ENCODE peak calls at places on chromosomes 11 and 22, in six cellular contexts. D is PC-9, O is left lung, C is ovary, U is stomach, M is sigmoid colon. J is an unnamed sample.

GRCh38 chr11:2447253-2447950 is 2.6 kb downstream of the KCNQ1 start:
- DNase-seq in O (peak; percentile 72), M (no peak), U (no peak), C (peak; percentile 9), D (no peak), J (no peak)

GRCh38 chr11:68659158-68659921 is 25.0 kb upstream of the GAL start:
- DNase-seq in D (peak; percentile 66), C (peak; percentile 89), O (peak; percentile 57), M (peak; percentile 78), U (no peak), J (no peak)

GRCh38 chr11:58674609-58675008 is 52.1 kb downstream of the CNTF start:
- DNase-seq in M (no peak), O (peak; percentile 35), C (no peak), U (peak; percentile 63), D (no peak), J (no peak)

GRCh38 chr11:77103319-77103718 is 679 bp downstream of the OMP start:
- DNase-seq in M (no peak), C (no peak), U (no peak), D (no peak), O (no peak), J (no peak)

GRCh38 chr11:76706667-76707066 is 36.1 kb upstream of the LRRC32 start:
- DNase-seq in M (no peak), O (no peak), C (no peak), U (no peak), D (no peak), J (no peak)

GRCh38 chr22:24436553-24436952 is 9.2 kb downstream of the ADORA2A start:
- DNase-seq in D (no peak), C (no peak), M (no peak), O (peak; percentile 43), U (no peak), J (no peak)

GRCh38 chr22:30426395-30427353 is 1.1 kb downstream of the MTFP1 start:
- DNase-seq in D (peak; percentile 90), U (peak; percentile 92), O (peak; percentile 91), M (peak; percentile 84), C (peak; percentile 72), J (peak; percentile 79)

GRCh38 chr11:8283510-8284272 is 20.0 kb upstream of the LMO1 start:
- DNase-seq in M (peak; percentile 54), O (peak; percentile 74), D (no peak), C (no peak), U (no peak), J (no peak)

GRCh38 chr22:26597480-26597879 is 7.5 kb upstream of the TPST2 start:
- DNase-seq in D (no peak), C (no peak), U (no peak), O (no peak), M (no peak), J (no peak)

GRCh38 chr11:41431784-41432183 is 27.7 kb downstream of the LRRC4C start:
- DNase-seq in D (no peak), C (no peak), O (no peak), M (no peak), U (no peak), J (no peak)
- TF ChIP-seq CTCF in D (peak; percentile 42), C (no peak), O (peak; percentile 22), M (no peak), U (no peak), J (no peak)

GRCh38 chr11:19739872-19740271 is 27.2 kb downstream of the NAV2 start:
- DNase-seq in U (no peak), O (no peak), D (no peak), C (no peak), M (peak; percentile 83), J (no peak)
- TF ChIP-seq CTCF in U (no peak), O (no peak), D (no peak), C (no peak), M (no peak), J (no peak)

DNA sequence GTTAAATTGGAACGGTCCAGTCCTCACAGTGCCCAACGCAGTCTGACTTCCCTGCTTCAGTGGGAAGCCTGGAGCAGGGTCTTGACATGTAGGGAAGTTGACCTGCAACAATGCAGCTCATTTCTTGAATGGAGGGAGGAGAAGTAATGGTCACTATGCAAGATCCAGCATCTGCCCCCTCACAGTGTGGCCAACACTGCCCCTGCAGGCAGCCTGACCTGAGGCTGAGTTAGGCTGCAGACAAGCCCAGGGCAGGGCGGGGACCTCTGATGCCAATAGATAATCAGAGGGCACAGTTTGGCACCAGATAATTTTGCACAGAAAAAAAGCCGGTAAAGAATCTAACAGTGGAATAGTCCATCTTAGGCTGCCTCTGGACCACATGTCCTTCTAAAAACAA is 182.3 kb downstream of the DSCAML1 start:
- DNase-seq in U (no peak), C (no peak), D (no peak), O (no peak), M (peak; percentile 11), J (no peak)
- TF ChIP-seq CTCF in U (no peak), C (no peak), D (no peak), O (no peak), M (no peak), J (no peak)

GRCh38 chr11:119055901-119056300 is 1.1 kb downstream of the HYOU1 start:
- DNase-seq in C (no peak), U (no peak), M (no peak), D (no peak), O (no peak), J (no peak)
- TF ChIP-seq CTCF in C (no peak), U (no peak), M (no peak), D (peak; percentile 31), O (no peak), J (no peak)

DNA sequence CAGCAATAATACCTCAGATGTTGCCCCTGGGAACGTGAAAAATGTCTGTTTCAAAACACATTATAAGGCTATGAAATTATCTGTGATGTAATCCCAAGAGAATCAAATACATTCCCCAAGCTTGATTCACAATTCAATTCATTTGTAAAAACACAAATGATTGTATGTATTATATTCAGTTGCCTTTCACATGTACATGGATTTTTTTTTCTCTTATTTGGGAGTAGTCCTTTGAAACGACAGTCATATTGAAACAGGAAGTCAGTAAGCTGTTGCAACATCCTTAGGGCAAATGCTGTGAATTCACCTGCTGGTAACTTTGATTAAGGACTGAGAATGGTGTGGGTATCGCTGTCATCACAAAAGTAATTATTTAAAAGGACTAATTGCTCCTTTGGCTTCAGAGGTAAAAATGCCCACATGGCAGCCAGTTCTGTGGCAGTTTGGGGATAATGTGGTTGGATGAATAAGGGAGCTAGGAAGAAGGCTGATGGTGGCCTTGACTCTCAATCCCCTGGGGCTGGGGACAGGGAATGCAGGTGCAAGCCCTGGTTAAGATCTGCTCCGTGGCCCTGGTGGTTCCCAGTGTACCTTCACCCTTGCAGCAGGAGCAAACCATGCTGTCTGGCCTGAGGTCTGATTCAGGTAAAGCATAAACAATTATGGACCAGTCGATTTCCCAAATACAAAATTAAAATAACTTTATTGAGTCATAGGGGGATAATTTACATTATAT is 13.3 kb downstream of the EHF start:
- DNase-seq in O (no peak), D (no peak), M (no peak), C (no peak), U (no peak), J (peak; percentile 28)
- TF ChIP-seq CTCF in O (no peak), D (peak; percentile 41), M (no peak), C (no peak), U (no peak), J (no peak)

GRCh38 chr22:19821523-19822300 is 33.0 kb downstream of the GNB1L start:
- DNase-seq in D (no peak), M (peak; percentile 50), O (no peak), U (peak; percentile 13), C (no peak), J (no peak)

GRCh38 chr22:19819911-19820879 is 34.5 kb downstream of the GNB1L start:
- DNase-seq in C (no peak), O (no peak), D (no peak), M (peak; percentile 58), U (peak; percentile 17), J (no peak)

GRCh38 chr22:19822301-19823117 is 32.2 kb downstream of the GNB1L start:
- DNase-seq in M (peak; percentile 54), D (no peak), C (no peak), U (peak; percentile 42), O (no peak), J (no peak)

GRCh38 chr22:19819209-19819910 is 35.3 kb downstream of the GNB1L start:
- DNase-seq in U (peak; percentile 10), O (no peak), D (no peak), M (peak; percentile 40), C (no peak), J (no peak)

GRCh38 chr22:19820880-19821522 is 33.7 kb downstream of the GNB1L start:
- DNase-seq in O (no peak), U (peak; percentile 19), D (no peak), C (no peak), M (peak; percentile 58), J (no peak)
- TF ChIP-seq CTCF in O (no peak), U (no peak), D (no peak), C (no peak), M (no peak), J (no peak)

GRCh38 chr22:17198188-17199130 is 20.8 kb downstream of the ADA2 start:
- DNase-seq in O (no peak), D (no peak), M (no peak), U (no peak), C (peak; percentile 26), J (no peak)

GRCh38 chr22:17199131-17199731 is 20.0 kb downstream of the ADA2 start:
- DNase-seq in U (no peak), O (no peak), C (peak; percentile 49), D (no peak), M (no peak), J (no peak)

GRCh38 chr22:17205432-17205831 is 13.8 kb downstream of the ADA2 start:
- DNase-seq in U (no peak), D (no peak), O (no peak), C (no peak), M (no peak), J (no peak)

GRCh38 chr22:17201285-17201945 is 17.8 kb downstream of the ADA2 start:
- DNase-seq in D (no peak), M (no peak), O (no peak), C (no peak), U (no peak), J (no peak)
- TF ChIP-seq CTCF in D (no peak), M (no peak), O (no peak), C (no peak), U (no peak), J (no peak)

DNA sequence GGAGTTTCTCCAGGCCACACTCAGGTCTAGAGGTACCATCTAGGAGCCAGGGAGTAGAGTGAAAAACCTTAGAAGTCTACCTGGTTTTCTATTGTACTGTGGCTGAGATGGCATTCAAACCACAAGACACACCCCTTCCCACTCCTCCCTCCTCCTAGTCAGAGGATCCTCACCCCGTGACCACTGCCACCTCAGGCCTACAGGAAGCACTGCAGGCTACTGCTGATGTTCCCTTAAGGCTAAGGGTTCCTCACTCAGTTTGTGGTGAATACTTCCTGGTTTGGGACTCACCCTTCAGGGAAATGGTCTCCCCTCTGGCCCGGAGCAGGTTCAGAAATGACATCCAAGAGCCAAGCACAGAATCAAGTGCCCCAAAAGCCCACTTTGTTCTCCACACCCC is 1293.9 kb downstream of the JRKL start:
- DNase-seq in C (no peak), U (no peak), M (no peak), O (no peak), D (peak; percentile 24), J (no peak)
- TF ChIP-seq CTCF in C (no peak), U (no peak), M (no peak), O (no peak), D (no peak), J (no peak)

GRCh38 chr11:15499684-15500083 is 385.0 kb downstream of the INSC start:
- DNase-seq in O (no peak), C (no peak), D (no peak), M (no peak), U (no peak), J (no peak)
- TF ChIP-seq CTCF in O (no peak), C (no peak), D (no peak), M (no peak), U (no peak), J (no peak)